ENCODE peak calls at places on chromosomes 6 and 20, in five cellular contexts. R is CD4-positive, CD25-positive, alpha-beta regulatory T cell; E is HCT116; L is neural progenitor cell; V is tibial artery. Y is an unnamed sample.
A peak's percentile ranks its signal among the peaks of the same experiment; 100 is the strongest.

GRCh38 chr20:57106030-57106682 is 160.3 kb downstream of the BMP7 start:
- DNase-seq in E (peak; percentile 22), L (no peak), V (no peak), R (no peak), Y (no peak)

GRCh38 chr6:63649269-63649668 is 13.7 kb downstream of the PHF3 start:
- DNase-seq in E (no peak), L (no peak), R (no peak), V (no peak), Y (no peak)

GRCh38 chr6:45420083-45420908 is 42.6 kb upstream of the SUPT3H start:
- DNase-seq in V (no peak), L (peak; percentile 69), E (no peak), R (peak; percentile 47), Y (peak; percentile 61)

GRCh38 chr6:15510536-15511247 is 152.1 kb downstream of the DTNBP1 start:
- DNase-seq in E (no peak), L (no peak), R (no peak), V (no peak), Y (no peak)

GRCh38 chr6:103797738-103798137 is 1062.0 kb downstream of the HACE1 start:
- DNase-seq in V (no peak), R (no peak), L (peak; percentile 27), E (no peak), Y (no peak)

GRCh38 chr20:48052492-48052870 is 267.2 kb upstream of the SULF2 start:
- DNase-seq in R (no peak), L (no peak), V (no peak), E (no peak), Y (no peak)

GRCh38 chr6:155026366-155027045 is 31.4 kb downstream of the TIAM2 start:
- DNase-seq in R (no peak), E (peak; percentile 82), V (peak; percentile 61), L (no peak), Y (no peak)

GRCh38 chr6:53795702-53796450 is 1.1 kb downstream of the LRRC1 start:
- DNase-seq in E (no peak), R (peak; percentile 5), L (peak; percentile 69), V (peak; percentile 29), Y (peak; percentile 11)

GRCh38 chr20:47318596-47319516 is 37.6 kb downstream of the ZMYND8 start:
- DNase-seq in V (peak; percentile 89), E (no peak), R (no peak), L (peak; percentile 80), Y (no peak)

DNA sequence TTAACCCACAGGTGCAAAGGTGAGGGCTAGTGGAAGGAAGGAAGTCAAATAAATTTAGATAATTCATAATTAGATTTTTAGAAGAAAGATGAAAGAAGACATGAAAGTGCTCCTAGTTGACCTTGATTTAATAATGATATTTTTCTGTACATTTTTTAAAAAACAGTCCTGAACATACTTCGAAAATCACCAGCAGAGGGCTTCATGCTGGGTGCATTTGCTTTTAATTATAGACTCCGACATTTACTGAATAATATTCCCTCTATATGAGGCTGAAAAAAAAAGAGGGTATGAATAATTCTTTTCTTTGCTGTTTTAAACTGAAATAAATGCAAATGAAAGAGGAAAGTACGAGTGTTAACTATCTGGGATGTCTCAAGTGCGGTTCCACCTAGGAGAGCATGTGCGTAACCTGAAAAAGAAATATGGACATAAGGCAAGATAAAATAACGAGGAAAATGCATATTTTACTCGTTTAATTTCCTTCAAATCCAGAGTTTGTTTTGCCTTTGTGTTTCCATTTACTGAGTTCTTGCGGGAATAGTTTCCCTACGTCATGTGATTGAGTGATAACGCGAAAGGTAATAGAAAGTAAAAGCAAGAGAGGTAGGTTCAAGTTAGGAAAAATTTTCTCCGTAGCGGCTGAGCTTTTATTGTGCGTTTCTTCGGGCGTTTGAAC is 3.1 kb upstream of the TFAP2B start:
- DNase-seq in R (no peak), L (no peak), E (no peak), V (no peak), Y (no peak)
- H3K27me3 ChIP-seq in R (peaks cover 37% of the 10 kb centered on the region), L (peaks cover 84% of the 10 kb centered on the region), E (no peaks in the 10 kb centered on the region), V (peaks cover 77% of the 10 kb centered on the region), Y (no peaks in the 10 kb centered on the region)

GRCh38 chr6:2796884-2797283 is 31.7 kb downstream of the WRNIP1 start:
- DNase-seq in E (no peak), L (no peak), R (no peak), V (no peak), Y (no peak)

GRCh38 chr6:2793491-2794151 is 28.4 kb downstream of the WRNIP1 start:
- DNase-seq in E (no peak), V (no peak), R (no peak), L (no peak), Y (peak; percentile 19)

GRCh38 chr6:2795960-2796359 is 30.8 kb downstream of the WRNIP1 start:
- DNase-seq in V (no peak), R (no peak), L (no peak), E (no peak), Y (no peak)

GRCh38 chr6:2794171-2794730 is 29.1 kb downstream of the WRNIP1 start:
- DNase-seq in V (no peak), L (no peak), R (no peak), E (no peak), Y (no peak)

GRCh38 chr6:2795162-2795561 is 30.0 kb downstream of the WRNIP1 start:
- DNase-seq in R (no peak), E (no peak), L (no peak), V (no peak), Y (no peak)
- H3K27ac ChIP-seq in R (no peak overlapping the region), E (no peak overlapping the region), L (no peak overlapping the region), V (no peak overlapping the region), Y (no peak overlapping the region)

DNA sequence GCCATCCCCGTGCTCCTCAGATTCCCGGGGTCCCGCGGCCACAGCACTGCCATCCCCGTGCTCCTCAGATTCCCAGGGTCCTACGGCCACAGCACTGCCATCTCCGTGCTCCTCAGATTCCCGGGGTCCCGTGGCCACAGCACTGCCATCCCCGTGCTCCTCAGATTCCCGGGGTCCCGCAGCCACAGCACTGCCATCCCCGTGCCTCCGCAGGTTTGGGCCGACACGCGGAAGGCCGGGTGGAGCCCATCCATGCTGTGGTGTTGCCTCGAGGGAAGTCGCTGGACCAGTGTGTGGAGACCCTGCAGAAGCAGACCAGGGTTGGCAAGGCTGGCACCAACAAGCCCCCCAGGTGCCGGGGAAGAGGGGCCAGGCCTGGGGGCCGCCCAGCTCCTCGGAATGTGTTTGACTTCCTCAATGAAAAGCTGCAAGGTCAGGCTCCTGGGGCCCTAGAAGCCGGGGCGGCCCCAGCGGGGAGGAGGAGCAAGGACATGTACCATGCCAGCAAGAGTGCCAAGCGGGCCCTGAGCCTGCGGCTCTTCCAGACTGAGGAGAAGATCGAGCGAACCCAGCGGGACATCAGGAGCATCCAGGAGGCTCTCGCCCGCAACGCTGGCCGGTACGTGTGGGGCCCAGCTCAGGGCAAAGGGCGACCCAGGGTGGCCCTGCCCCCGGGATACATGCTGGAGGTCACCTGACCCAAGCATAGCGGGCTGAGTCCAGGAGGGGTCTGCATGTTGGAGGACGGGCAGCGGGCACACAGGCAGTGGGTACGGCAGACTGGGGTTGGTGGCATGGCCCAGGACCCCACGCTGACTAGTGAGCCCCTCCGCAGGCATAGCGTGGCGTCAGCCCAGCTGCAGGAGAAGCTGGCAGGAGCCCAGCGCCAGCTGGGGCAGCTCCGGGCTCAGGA is 1.3 kb upstream of the LIME1 start:
- DNase-seq in V (no peak), L (no peak), R (no peak), E (no peak), Y (no peak)
- H3K27me3 ChIP-seq in V (no peaks in the 10 kb centered on the region), L (peaks cover 24% of the 10 kb centered on the region), R (no peaks in the 10 kb centered on the region), E (no peaks in the 10 kb centered on the region), Y (no peaks in the 10 kb centered on the region)

GRCh38 chr20:543369-544152 is at the start of gene CSNK2A1:
- DNase-seq in L (peak; percentile 98), R (peak; percentile 98), V (peak; percentile 92), E (peak; percentile 89), Y (peak; percentile 97)
- H3K27ac ChIP-seq in L (peak within 1 kb of the TSS; percentile 94), R (peak within 1 kb of the TSS; percentile 85), V (peak within 1 kb of the TSS; percentile 94), E (peak within 1 kb of the TSS; percentile 97), Y (peak within 1 kb of the TSS; percentile 80)

DNA sequence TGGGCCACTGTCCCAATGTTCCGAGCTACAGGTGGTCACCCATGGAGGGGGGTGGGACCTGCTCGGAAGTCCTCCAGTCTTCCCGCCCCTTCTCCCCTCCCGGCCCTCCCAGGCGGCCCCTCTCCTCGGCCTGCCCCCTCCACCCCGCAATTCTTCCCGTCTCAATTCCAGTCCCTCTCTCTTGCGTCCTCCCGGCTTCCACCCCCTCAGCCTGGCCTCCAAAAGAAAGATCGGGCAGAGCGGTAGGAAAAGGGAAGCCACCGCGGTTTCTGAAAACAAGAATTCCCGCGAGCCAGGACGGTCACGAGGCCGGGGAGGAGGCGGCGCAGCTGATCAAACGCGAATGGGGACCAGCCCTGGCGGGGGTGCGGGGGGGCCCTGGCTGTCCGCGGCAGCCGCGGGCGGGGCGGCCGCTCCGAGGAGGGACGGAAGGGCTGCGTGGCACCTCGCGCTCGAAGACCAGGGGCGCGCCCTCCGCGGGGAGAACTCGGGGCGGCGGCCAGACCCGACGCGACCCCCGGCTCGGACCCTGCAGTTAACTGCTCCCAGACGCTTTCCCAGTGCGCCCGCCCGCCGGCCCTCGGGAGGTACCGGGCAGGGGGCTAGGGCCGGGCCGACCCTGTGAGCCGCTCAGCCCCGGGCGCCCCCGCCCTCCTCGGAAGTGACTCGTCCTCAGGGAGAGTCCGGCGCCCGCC is 1.0 kb downstream of the PXDC1 start:
- DNase-seq in V (peak; percentile 92), L (peak; percentile 62), E (no peak), R (peak; percentile 11), Y (no peak)
- H3K27me3 ChIP-seq in V (no peaks in the 10 kb centered on the region), L (peaks cover 77% of the 10 kb centered on the region), E (no peaks in the 10 kb centered on the region), R (peaks cover 11% of the 10 kb centered on the region), Y (no peaks in the 10 kb centered on the region)

GRCh38 chr6:2524090-2524489 is 226.6 kb downstream of the MYLK4 start:
- DNase-seq in R (no peak), E (no peak), L (no peak), V (no peak), Y (no peak)
- H3K27ac ChIP-seq in R (no peak overlapping the region), E (no peak overlapping the region), L (no peak overlapping the region), V (no peak overlapping the region), Y (no peak overlapping the region)

GRCh38 chr20:46252352-46253091 is 55.8 kb downstream of the CDH22 start:
- DNase-seq in L (no peak), V (no peak), E (no peak), R (no peak), Y (no peak)
- H3K27me3 ChIP-seq in L (peaks cover 79% of the 10 kb centered on the region), V (peaks cover 76% of the 10 kb centered on the region), E (no peaks in the 10 kb centered on the region), R (peaks cover 22% of the 10 kb centered on the region), Y (peaks cover 48% of the 10 kb centered on the region)

DNA sequence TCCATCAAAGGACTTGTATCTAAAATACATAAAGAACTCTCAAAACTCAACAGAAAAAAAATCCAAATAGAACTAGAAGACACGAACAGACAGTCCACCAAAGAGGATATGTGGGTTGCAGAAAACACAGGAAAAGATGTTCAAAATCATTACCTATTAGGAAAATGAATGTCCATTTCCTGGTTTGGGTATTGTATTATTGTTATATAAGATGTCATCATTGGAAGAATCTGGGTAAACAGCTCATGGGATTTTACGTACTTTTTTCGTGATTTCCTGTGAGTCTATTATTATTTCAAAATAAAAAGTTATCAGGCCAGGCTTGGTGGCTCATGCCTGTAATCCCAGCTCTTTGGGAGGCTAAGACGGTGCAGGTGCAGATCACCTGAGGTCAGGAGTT is 9.2 kb upstream of the PI16 start:
- DNase-seq in L (no peak), R (no peak), V (no peak), E (no peak), Y (no peak)
- H3K27ac ChIP-seq in L (no peak overlapping the region), R (no peak overlapping the region), V (no peak overlapping the region), E (no peak overlapping the region), Y (no peak overlapping the region)

DNA sequence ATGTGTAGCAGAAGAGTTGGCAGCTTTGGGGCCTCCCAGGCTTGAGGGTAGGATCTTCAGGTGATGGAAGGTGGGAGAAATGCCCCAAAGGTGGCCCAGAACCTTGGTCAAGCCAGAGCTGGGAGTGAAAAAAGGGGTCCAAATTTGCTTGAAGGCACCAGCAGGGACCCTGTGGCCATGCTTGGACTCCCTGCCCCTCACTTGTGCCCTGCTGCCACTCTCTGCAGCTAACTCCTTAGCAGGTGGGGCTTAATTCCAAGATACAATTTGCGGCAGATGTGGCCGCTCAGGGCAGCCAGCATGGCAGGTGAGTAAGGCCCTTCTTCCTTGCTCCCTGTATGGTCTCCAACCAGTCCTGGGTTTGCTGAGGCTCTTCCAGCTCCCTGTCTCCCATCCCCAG is 285.0 kb upstream of the RNF24 start:
- DNase-seq in L (no peak), V (no peak), E (no peak), R (no peak), Y (no peak)
- H3K27me3 ChIP-seq in L (no peaks in the 10 kb centered on the region), V (no peaks in the 10 kb centered on the region), E (no peaks in the 10 kb centered on the region), R (no peaks in the 10 kb centered on the region), Y (no peaks in the 10 kb centered on the region)